ENCODE peak calls at places on chromosomes 12 and 14, in eight cellular contexts. G is effector memory CD4-positive, alpha-beta T cell; Z is activated T-cell treated with anti-CD3 and anti-CD28 coated beads, Interleukin-2, amount 50 U/mL, for 4 hours; Y is GF-D8; L is activated T-helper 1 cell treated with anti-CD3 and anti-CD28 coated beads, Interleukin-2, amount 50 U/mL, for 16 hours; X is substantia nigra; T is KBM-7; H is GM19239. P is an unnamed sample.

GRCh38 chr12:96399081-96399918 is 939 bp downstream of the CDK17 start:
- DNase-seq in G (peak; percentile 80), Z (peak; percentile 78), Y (peak; percentile 71), L (peak; percentile 64), X (peak; percentile 41), T (peak; percentile 75), H (peak; percentile 42), P (peak; percentile 61)

GRCh38 chr14:101008631-101009336 is 105.3 kb upstream of the RTL1 start:
- DNase-seq in G (no peak), Z (no peak), Y (no peak), L (no peak), X (no peak), T (no peak), H (no peak), P (no peak)

GRCh38 chr12:5921027-5921909 is 23.8 kb downstream of the ANO2 start:
- DNase-seq in G (no peak), Z (no peak), Y (no peak), L (no peak), X (no peak), T (no peak), H (no peak), P (no peak)

GRCh38 chr14:29475641-29476040 is 452.0 kb downstream of the PRKD1 start:
- DNase-seq in G (no peak), Z (no peak), Y (no peak), L (no peak), X (no peak), T (no peak), H (no peak), P (no peak)

GRCh38 chr12:26768611-26769603 is 64.1 kb downstream of the ITPR2 start:
- DNase-seq in G (no peak), Z (no peak), Y (no peak), L (no peak), X (no peak), T (no peak), H (no peak), P (no peak)

GRCh38 chr12:104094284-104094683 is 30.0 kb downstream of the HCFC2 start:
- DNase-seq in G (no peak), Z (no peak), Y (no peak), L (no peak), X (no peak), T (no peak), H (no peak), P (no peak)

GRCh38 chr12:108967869-108968540 is 52.9 kb downstream of the SVOP start:
- DNase-seq in G (no peak), Z (no peak), Y (no peak), L (no peak), X (no peak), T (peak; percentile 25), H (no peak), P (peak; percentile 10)

GRCh38 chr14:38951451-38951850 is 151.6 kb downstream of the SEC23A start:
- DNase-seq in G (no peak), Z (no peak), Y (no peak), L (no peak), X (no peak), T (no peak), H (no peak), P (no peak)

GRCh38 chr12:91627225-91627624 is 444.6 kb upstream of the DCN start:
- DNase-seq in G (no peak), Z (no peak), Y (no peak), L (no peak), X (no peak), T (no peak), H (no peak), P (no peak)

GRCh38 chr12:120075034-120075616 is 41.4 kb downstream of the RAB35 start:
- DNase-seq in G (no peak), Z (no peak), Y (no peak), L (no peak), X (no peak), T (peak; percentile 44), H (no peak), P (no peak)